ENCODE peak calls at places on chromosomes 12 and 14, in ten cellular contexts. T, G, M, W, S, V, L, A, Z and N are unnamed samples.

GRCh38 chr12:29756741-29757390 is 26.9 kb downstream of the TMTC1 start:
- DNase-seq in T (no peak), G (no peak), M (no peak), W (no peak), S (no peak), V (no peak), L (no peak), A (no peak), Z (no peak), N (no peak)

GRCh38 chr12:54392485-54393349 is 8.2 kb upstream of the ZNF385A start:
- DNase-seq in T (no peak), G (no peak), M (no peak), W (no peak), S (no peak), V (no peak), L (no peak), A (no peak), Z (no peak), N (no peak)

GRCh38 chr14:73795974-73796373 is 55.7 kb upstream of the PTGR2 start:
- DNase-seq in T (peak), G (no peak), M (no peak), W (no peak), S (peak), V (peak), L (no peak), A (no peak), Z (no peak), N (peak)

GRCh38 chr12:107225626-107226025 is 132.3 kb upstream of the CRY1 start:
- DNase-seq in T (no peak), G (no peak), M (peak), W (no peak), S (peak), V (peak), L (no peak), A (no peak), Z (no peak), N (peak)

GRCh38 chr12:79690156-79690605 is 583 bp downstream of the PAWR start:
- DNase-seq in T (peak), G (no peak), M (peak), W (peak), S (peak), V (no peak), L (peak), A (no peak), Z (peak), N (peak)

GRCh38 chr14:63659726-63660125 is 18.1 kb upstream of the WDR89 start:
- DNase-seq in T (peak), G (no peak), M (no peak), W (no peak), S (peak), V (no peak), L (no peak), A (no peak), Z (no peak), N (no peak)

GRCh38 chr14:104237651-104238423 is 99.5 kb downstream of the KIF26A start:
- DNase-seq in T (no peak), G (no peak), M (no peak), W (no peak), S (no peak), V (no peak), L (no peak), A (no peak), Z (no peak), N (no peak)

GRCh38 chr14:77458249-77458950 is 507 bp downstream of the AHSA1 start:
- DNase-seq in T (peak), G (peak), M (peak), W (peak), S (peak), V (peak), L (peak), A (peak), Z (peak), N (no peak)

GRCh38 chr12:25387136-25388050 is 136.7 kb upstream of the KRAS start:
- DNase-seq in T (peak), G (peak), M (peak), W (peak), S (peak), V (peak), L (peak), A (peak), Z (peak), N (peak)

GRCh38 chr12:106739815-106740552 is 34.5 kb upstream of the RIC8B start:
- DNase-seq in T (no peak), G (no peak), M (no peak), W (no peak), S (peak), V (peak), L (no peak), A (no peak), Z (no peak), N (peak)

GRCh38 chr12:93722757-93723567 is 45.8 kb downstream of the CRADD start:
- DNase-seq in T (peak), G (no peak), M (no peak), W (no peak), S (no peak), V (peak), L (no peak), A (no peak), Z (no peak), N (peak)

GRCh38 chr12:18595406-18595805 is 142.4 kb downstream of the PLCZ1 start:
- DNase-seq in T (peak), G (no peak), M (no peak), W (no peak), S (no peak), V (peak), L (no peak), A (no peak), Z (no peak), N (no peak)